ENCODE peak calls at places on chromosomes 5 and 9, in four cellular contexts. A is gastroesophageal sphincter, Z is gastrocnemius medialis, C is T-helper 17 cell. D is an unnamed sample.

GRCh38 chr5:57834829-57835554 is 352.4 kb upstream of the ACTBL2 start:
- ATAC-seq in A (no peak), Z (no peak), C (no peak), D (peak; percentile 73)

GRCh38 chr9:74824654-74825053 is 63.1 kb downstream of the TRPM6 start:
- ATAC-seq in A (peak; percentile 50), Z (no peak), C (no peak), D (no peak)

GRCh38 chr5:119515192-119515591 is 62.9 kb downstream of the HSD17B4 start:
- ATAC-seq in A (no peak), Z (no peak), C (no peak), D (no peak)

GRCh38 chr5:73820321-73820720 is 194.3 kb downstream of the ARHGEF28 start:
- ATAC-seq in A (no peak), Z (no peak), C (no peak), D (no peak)

GRCh38 chr9:130315446-130316226 is 50.1 kb downstream of the HMCN2 start:
- ATAC-seq in A (no peak), Z (no peak), C (no peak), D (no peak)

GRCh38 chr5:72347801-72348305 is 27.7 kb downstream of the PTCD2 start:
- ATAC-seq in A (peak; percentile 53), Z (no peak), C (no peak), D (peak; percentile 86)

GRCh38 chr9:20236676-20237075 is 385.6 kb downstream of the MLLT3 start:
- ATAC-seq in A (no peak), Z (no peak), C (no peak), D (peak; percentile 99)

GRCh38 chr9:68741751-68742730 is 37.0 kb downstream of the PIP5K1B start:
- ATAC-seq in A (no peak), Z (no peak), C (no peak), D (no peak)

GRCh38 chr9:107809859-107810492 is 320.4 kb upstream of the KLF4 start:
- ATAC-seq in A (no peak), Z (peak; percentile 14), C (no peak), D (peak; percentile 51)

D was measured in esophagus mucosa.